ENCODE peak calls at places on chromosomes 13 and 19, in seven cellular contexts. One of them, this sample, is unnamed.
A peak's percentile ranks its signal among the peaks of the same experiment; 100 is the strongest.

GRCh38 chr13:22017226-22017625 is 346.4 kb downstream of the FGF9 start:
- DNase-seq in aorta: no peak
- DNase-seq in stomach: no peak
- DNase-seq in upper lobe of right lung: no peak
- DNase-seq in effector memory CD4-positive, alpha-beta T cell: no peak
- DNase-seq in cardiac muscle cell: no peak
- DNase-seq in heart right ventricle: no peak
- DNase-seq in this sample: no peak

GRCh38 chr13:102678339-102679122 is 16.3 kb downstream of the METTL21C start:
- DNase-seq in aorta: no peak
- DNase-seq in stomach: no peak
- DNase-seq in upper lobe of right lung: no peak
- DNase-seq in effector memory CD4-positive, alpha-beta T cell: no peak
- DNase-seq in cardiac muscle cell: no peak
- DNase-seq in heart right ventricle: no peak
- DNase-seq in this sample: no peak

GRCh38 chr13:90565985-90566713 is 781.3 kb upstream of the MIR17HG start:
- DNase-seq in aorta: no peak
- DNase-seq in stomach: no peak
- DNase-seq in upper lobe of right lung: no peak
- DNase-seq in effector memory CD4-positive, alpha-beta T cell: no peak
- DNase-seq in cardiac muscle cell: no peak
- DNase-seq in heart right ventricle: no peak
- DNase-seq in this sample: no peak

GRCh38 chr13:51241720-51242119 is 19.5 kb downstream of the FAM124A start:
- DNase-seq in aorta: no peak
- DNase-seq in stomach: no peak
- DNase-seq in upper lobe of right lung: no peak
- DNase-seq in effector memory CD4-positive, alpha-beta T cell: no peak
- DNase-seq in cardiac muscle cell: no peak
- DNase-seq in heart right ventricle: no peak
- DNase-seq in this sample: no peak

GRCh38 chr19:41563847-41564514 is 12.0 kb upstream of the CEACAM21 start:
- DNase-seq in aorta: no peak
- DNase-seq in stomach: no peak
- DNase-seq in upper lobe of right lung: no peak
- DNase-seq in effector memory CD4-positive, alpha-beta T cell: peak; percentile 43
- DNase-seq in cardiac muscle cell: no peak
- DNase-seq in heart right ventricle: no peak
- DNase-seq in this sample: no peak

GRCh38 chr19:38265213-38265861 is 964 bp downstream of the SPINT2 start:
- DNase-seq in aorta: peak; percentile 75
- DNase-seq in stomach: peak; percentile 63
- DNase-seq in upper lobe of right lung: peak; percentile 74
- DNase-seq in effector memory CD4-positive, alpha-beta T cell: no peak
- DNase-seq in cardiac muscle cell: peak; percentile 30
- DNase-seq in heart right ventricle: no peak
- DNase-seq in this sample: no peak

GRCh38 chr19:50322234-50322633 is 6.9 kb downstream of the KCNC3 start:
- DNase-seq in aorta: no peak
- DNase-seq in stomach: no peak
- DNase-seq in upper lobe of right lung: no peak
- DNase-seq in effector memory CD4-positive, alpha-beta T cell: no peak
- DNase-seq in cardiac muscle cell: no peak
- DNase-seq in heart right ventricle: no peak
- DNase-seq in this sample: peak; percentile 50

GRCh38 chr13:74132152-74132767 is 1.9 kb downstream of the KLF12 start:
- DNase-seq in aorta: no peak
- DNase-seq in stomach: no peak
- DNase-seq in upper lobe of right lung: no peak
- DNase-seq in effector memory CD4-positive, alpha-beta T cell: peak; percentile 45
- DNase-seq in cardiac muscle cell: no peak
- DNase-seq in heart right ventricle: no peak
- DNase-seq in this sample: no peak

GRCh38 chr19:22532388-22533310 is 101.5 kb upstream of the ZNF492 start:
- DNase-seq in aorta: peak; percentile 94
- DNase-seq in stomach: no peak
- DNase-seq in upper lobe of right lung: peak; percentile 81
- DNase-seq in effector memory CD4-positive, alpha-beta T cell: no peak
- DNase-seq in cardiac muscle cell: no peak
- DNase-seq in heart right ventricle: peak; percentile 46
- DNase-seq in this sample: no peak

GRCh38 chr13:27424246-27425150 is at the start of gene GTF3A:
- DNase-seq in aorta: peak; percentile 87
- DNase-seq in stomach: peak; percentile 88
- DNase-seq in upper lobe of right lung: peak; percentile 93
- DNase-seq in effector memory CD4-positive, alpha-beta T cell: peak; percentile 82
- DNase-seq in cardiac muscle cell: peak; percentile 91
- DNase-seq in heart right ventricle: peak; percentile 81
- DNase-seq in this sample: peak; percentile 96

GRCh38 chr19:36136975-36137686 is 2.7 kb upstream of the CAPNS1 start:
- DNase-seq in aorta: peak; percentile 81
- DNase-seq in stomach: peak; percentile 80
- DNase-seq in upper lobe of right lung: peak; percentile 80
- DNase-seq in effector memory CD4-positive, alpha-beta T cell: no peak
- DNase-seq in cardiac muscle cell: no peak
- DNase-seq in heart right ventricle: peak; percentile 63
- DNase-seq in this sample: no peak

GRCh38 chr19:36420961-36421748 is 2.7 kb upstream of the ZFP82 start:
- DNase-seq in aorta: peak; percentile 51
- DNase-seq in stomach: no peak
- DNase-seq in upper lobe of right lung: no peak
- DNase-seq in effector memory CD4-positive, alpha-beta T cell: no peak
- DNase-seq in cardiac muscle cell: peak; percentile 40
- DNase-seq in heart right ventricle: peak; percentile 18
- DNase-seq in this sample: peak; percentile 68

GRCh38 chr13:105442941-105443340 is 1092.5 kb downstream of the EFNB2 start:
- DNase-seq in aorta: no peak
- DNase-seq in stomach: no peak
- DNase-seq in upper lobe of right lung: no peak
- DNase-seq in effector memory CD4-positive, alpha-beta T cell: no peak
- DNase-seq in cardiac muscle cell: no peak
- DNase-seq in heart right ventricle: peak; percentile 29
- DNase-seq in this sample: no peak

GRCh38 chr13:29509999-29510586 is 85.4 kb downstream of the SLC7A1 start:
- DNase-seq in aorta: no peak
- DNase-seq in stomach: no peak
- DNase-seq in upper lobe of right lung: no peak
- DNase-seq in effector memory CD4-positive, alpha-beta T cell: no peak
- DNase-seq in cardiac muscle cell: no peak
- DNase-seq in heart right ventricle: no peak
- DNase-seq in this sample: peak; percentile 65

GRCh38 chr13:26785845-26786630 is 25.5 kb upstream of the GPR12 start:
- DNase-seq in aorta: peak; percentile 67
- DNase-seq in stomach: peak; percentile 28
- DNase-seq in upper lobe of right lung: no peak
- DNase-seq in effector memory CD4-positive, alpha-beta T cell: peak; percentile 40
- DNase-seq in cardiac muscle cell: no peak
- DNase-seq in heart right ventricle: peak; percentile 14
- DNase-seq in this sample: peak; percentile 91

GRCh38 chr19:29666634-29667389 is 1.6 kb downstream of the PLEKHF1 start:
- DNase-seq in aorta: peak; percentile 89
- DNase-seq in stomach: peak; percentile 54
- DNase-seq in upper lobe of right lung: peak; percentile 69
- DNase-seq in effector memory CD4-positive, alpha-beta T cell: no peak
- DNase-seq in cardiac muscle cell: peak; percentile 81
- DNase-seq in heart right ventricle: peak; percentile 83
- DNase-seq in this sample: peak; percentile 85

GRCh38 chr13:110137677-110138008 is 169.3 kb downstream of the COL4A1 start:
- DNase-seq in aorta: no peak
- DNase-seq in stomach: no peak
- DNase-seq in upper lobe of right lung: no peak
- DNase-seq in effector memory CD4-positive, alpha-beta T cell: no peak
- DNase-seq in cardiac muscle cell: peak; percentile 52
- DNase-seq in heart right ventricle: peak; percentile 71
- DNase-seq in this sample: no peak

GRCh38 chr13:23348270-23349126 is 85.0 kb downstream of the SACS start:
- DNase-seq in aorta: no peak
- DNase-seq in stomach: no peak
- DNase-seq in upper lobe of right lung: no peak
- DNase-seq in effector memory CD4-positive, alpha-beta T cell: no peak
- DNase-seq in cardiac muscle cell: peak; percentile 13
- DNase-seq in heart right ventricle: no peak
- DNase-seq in this sample: no peak

GRCh38 chr13:79918620-79919019 is 422.3 kb downstream of the SPRY2 start:
- DNase-seq in aorta: no peak
- DNase-seq in stomach: no peak
- DNase-seq in upper lobe of right lung: no peak
- DNase-seq in effector memory CD4-positive, alpha-beta T cell: no peak
- DNase-seq in cardiac muscle cell: no peak
- DNase-seq in heart right ventricle: no peak
- DNase-seq in this sample: no peak

GRCh38 chr13:101474419-101474957 is 22.0 kb downstream of the ITGBL1 start:
- DNase-seq in aorta: peak; percentile 53
- DNase-seq in stomach: no peak
- DNase-seq in upper lobe of right lung: no peak
- DNase-seq in effector memory CD4-positive, alpha-beta T cell: no peak
- DNase-seq in cardiac muscle cell: peak; percentile 12
- DNase-seq in heart right ventricle: no peak
- DNase-seq in this sample: no peak

GRCh38 chr13:71056581-71056980 is 810.4 kb downstream of the DACH1 start:
- DNase-seq in aorta: no peak
- DNase-seq in stomach: no peak
- DNase-seq in upper lobe of right lung: no peak
- DNase-seq in effector memory CD4-positive, alpha-beta T cell: no peak
- DNase-seq in cardiac muscle cell: no peak
- DNase-seq in heart right ventricle: no peak
- DNase-seq in this sample: no peak

GRCh38 chr13:95181586-95181985 is 119.7 kb downstream of the ABCC4 start:
- DNase-seq in aorta: no peak
- DNase-seq in stomach: no peak
- DNase-seq in upper lobe of right lung: no peak
- DNase-seq in effector memory CD4-positive, alpha-beta T cell: no peak
- DNase-seq in cardiac muscle cell: no peak
- DNase-seq in heart right ventricle: no peak
- DNase-seq in this sample: no peak

GRCh38 chr19:19499272-19499995 is 15.9 kb downstream of the TSSK6 start:
- DNase-seq in aorta: no peak
- DNase-seq in stomach: no peak
- DNase-seq in upper lobe of right lung: no peak
- DNase-seq in effector memory CD4-positive, alpha-beta T cell: no peak
- DNase-seq in cardiac muscle cell: no peak
- DNase-seq in heart right ventricle: no peak
- DNase-seq in this sample: peak; percentile 69

GRCh38 chr19:3224346-3225325 is at the start of gene CELF5:
- DNase-seq in aorta: no peak
- DNase-seq in stomach: peak; percentile 61
- DNase-seq in upper lobe of right lung: peak; percentile 73
- DNase-seq in effector memory CD4-positive, alpha-beta T cell: peak; percentile 50
- DNase-seq in cardiac muscle cell: peak; percentile 81
- DNase-seq in heart right ventricle: no peak
- DNase-seq in this sample: no peak

GRCh38 chr19:14502334-14503092 is 6.6 kb upstream of the GIPC1 start:
- DNase-seq in aorta: no peak
- DNase-seq in stomach: no peak
- DNase-seq in upper lobe of right lung: no peak
- DNase-seq in effector memory CD4-positive, alpha-beta T cell: no peak
- DNase-seq in cardiac muscle cell: no peak
- DNase-seq in heart right ventricle: no peak
- DNase-seq in this sample: no peak
- H3K4me1 ChIP-seq in aorta: no peaks in the 10 kb centered on the region
- H3K4me1 ChIP-seq in stomach: peaks cover 32% of the 10 kb centered on the region
- H3K4me1 ChIP-seq in upper lobe of right lung: peaks cover 17% of the 10 kb centered on the region
- H3K4me1 ChIP-seq in effector memory CD4-positive, alpha-beta T cell: peaks cover 24% of the 10 kb centered on the region
- H3K4me1 ChIP-seq in cardiac muscle cell: peaks cover 2% of the 10 kb centered on the region
- H3K4me1 ChIP-seq in heart right ventricle: peaks cover 2% of the 10 kb centered on the region
- H3K4me1 ChIP-seq in this sample: peaks cover 6% of the 10 kb centered on the region

DNA sequence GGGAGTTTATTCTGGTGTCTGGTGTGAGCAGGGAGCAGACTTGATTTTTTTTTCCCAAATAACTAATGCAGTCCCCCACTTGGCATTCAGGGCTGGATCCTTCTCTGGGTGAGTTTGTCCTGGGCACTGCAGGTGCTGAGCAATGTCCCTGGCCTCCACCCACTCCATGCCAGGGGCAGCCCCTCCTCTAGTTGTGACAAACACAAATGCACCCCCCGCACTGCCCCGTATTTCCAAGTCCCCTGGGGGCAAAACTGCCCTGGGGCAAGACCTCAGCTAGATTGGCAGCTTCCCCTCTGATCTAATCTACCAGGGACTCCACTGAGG is 6.4 kb downstream of the MOB3A start:
- DNase-seq in aorta: no peak
- DNase-seq in stomach: no peak
- DNase-seq in upper lobe of right lung: no peak
- DNase-seq in effector memory CD4-positive, alpha-beta T cell: no peak
- DNase-seq in cardiac muscle cell: no peak
- DNase-seq in heart right ventricle: no peak
- DNase-seq in this sample: no peak
- H3K4me3 ChIP-seq in aorta: no peak overlapping the region
- H3K4me3 ChIP-seq in stomach: no peak overlapping the region
- H3K4me3 ChIP-seq in upper lobe of right lung: no peak overlapping the region
- H3K4me3 ChIP-seq in effector memory CD4-positive, alpha-beta T cell: no peak overlapping the region
- H3K4me3 ChIP-seq in cardiac muscle cell: no peak overlapping the region
- H3K4me3 ChIP-seq in heart right ventricle: peak overlapping the region; percentile 34
- H3K4me3 ChIP-seq in this sample: no peak overlapping the region

DNA sequence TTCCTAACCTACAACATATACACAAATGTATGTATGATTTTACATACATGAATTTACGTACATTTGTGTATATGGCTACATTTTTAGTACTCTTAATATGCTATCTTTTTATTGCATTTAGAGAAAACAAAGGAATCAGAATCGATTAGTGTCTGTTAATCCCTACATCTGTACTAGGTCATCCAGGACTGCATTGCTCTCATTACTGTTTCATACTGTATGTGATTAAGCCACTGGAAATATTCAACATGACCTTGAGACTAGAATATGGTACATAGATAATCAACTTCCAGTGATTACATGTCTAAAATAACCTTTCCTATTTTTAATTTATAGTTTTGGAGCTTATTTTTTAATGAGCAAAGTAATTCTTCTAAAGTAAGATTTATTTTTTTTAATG is 5.3 kb upstream of the MAB21L1 start:
- DNase-seq in aorta: no peak
- DNase-seq in stomach: no peak
- DNase-seq in upper lobe of right lung: no peak
- DNase-seq in effector memory CD4-positive, alpha-beta T cell: no peak
- DNase-seq in cardiac muscle cell: no peak
- DNase-seq in heart right ventricle: no peak
- DNase-seq in this sample: no peak
- H3K4me1 ChIP-seq in aorta: no peaks in the 10 kb centered on the region
- H3K4me1 ChIP-seq in stomach: no peaks in the 10 kb centered on the region
- H3K4me1 ChIP-seq in upper lobe of right lung: no peaks in the 10 kb centered on the region
- H3K4me1 ChIP-seq in effector memory CD4-positive, alpha-beta T cell: no peaks in the 10 kb centered on the region
- H3K4me1 ChIP-seq in cardiac muscle cell: no peaks in the 10 kb centered on the region
- H3K4me1 ChIP-seq in heart right ventricle: no peaks in the 10 kb centered on the region
- H3K4me1 ChIP-seq in this sample: no peaks in the 10 kb centered on the region

DNA sequence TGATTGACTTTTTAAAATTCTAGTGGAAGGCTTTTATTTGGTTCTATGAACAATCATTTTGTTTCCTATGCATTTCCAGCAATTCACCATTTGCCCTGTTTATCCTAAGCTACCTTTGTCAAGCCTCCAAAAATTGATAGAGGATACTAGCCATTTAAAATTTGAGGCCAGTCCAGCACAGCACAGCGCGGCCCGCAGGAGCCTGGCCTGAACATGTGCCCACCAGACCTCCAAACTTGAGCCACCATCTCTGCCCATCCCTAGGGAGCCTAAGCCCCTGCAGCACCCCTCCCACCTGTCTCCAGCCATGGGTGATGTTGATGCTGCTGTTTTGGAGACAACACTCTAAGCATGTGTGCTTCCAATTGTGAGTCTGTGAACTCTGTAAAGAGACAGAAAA is 57.5 kb downstream of the SPRYD7 start:
- DNase-seq in aorta: no peak
- DNase-seq in stomach: no peak
- DNase-seq in upper lobe of right lung: no peak
- DNase-seq in effector memory CD4-positive, alpha-beta T cell: no peak
- DNase-seq in cardiac muscle cell: no peak
- DNase-seq in heart right ventricle: no peak
- DNase-seq in this sample: no peak
- H3K4me3 ChIP-seq in aorta: no peak overlapping the region
- H3K4me3 ChIP-seq in stomach: no peak overlapping the region
- H3K4me3 ChIP-seq in upper lobe of right lung: no peak overlapping the region
- H3K4me3 ChIP-seq in effector memory CD4-positive, alpha-beta T cell: no peak overlapping the region
- H3K4me3 ChIP-seq in cardiac muscle cell: no peak overlapping the region
- H3K4me3 ChIP-seq in heart right ventricle: no peak overlapping the region
- H3K4me3 ChIP-seq in this sample: no peak overlapping the region